ENCODE peak calls at places on chromosome 16, in seven cellular contexts. Y is PC-9, W is OCI-LY7, P is upper lobe of right lung, C is endothelial cell of umbilical vein, S is A673, Z is HCT116. U is an unnamed sample.

GRCh38 chr16:86725401-86725800 is 147.1 kb downstream of the FOXL1 start:
- DNase-seq in C (no peak), Z (no peak), S (no peak), W (no peak), Y (no peak), P (no peak), U (no peak)

GRCh38 chr16:11072420-11073153 is 128.2 kb downstream of the CLEC16A start:
- DNase-seq in P (no peak), C (no peak), S (no peak), W (no peak), Y (no peak), Z (no peak), U (no peak)

GRCh38 chr16:85398688-85399582 is 214.2 kb upstream of the GSE1 start:
- DNase-seq in P (no peak), W (no peak), Y (no peak), C (no peak), Z (no peak), S (no peak), U (no peak)

GRCh38 chr16:19118938-19119431 is 5.2 kb downstream of the ITPRIPL2 start:
- DNase-seq in Z (no peak), P (no peak), C (peak; percentile 88), Y (peak; percentile 73), W (no peak), S (no peak), U (no peak)

GRCh38 chr16:57071840-57072541 is 20.4 kb upstream of the CPNE2 start:
- DNase-seq in W (no peak), Y (peak; percentile 54), C (peak; percentile 39), S (no peak), P (no peak), Z (peak; percentile 26), U (no peak)

GRCh38 chr16:59907671-59908070 is 1173.6 kb upstream of the GOT2 start:
- DNase-seq in P (no peak), C (no peak), Z (no peak), W (no peak), Y (no peak), S (peak; percentile 31), U (no peak)

GRCh38 chr16:30535777-30536190 is 1.1 kb upstream of the ZNF747 start:
- DNase-seq in S (peak; percentile 78), Y (peak; percentile 67), P (peak; percentile 86), Z (peak; percentile 31), W (peak; percentile 82), C (peak; percentile 69), U (peak; percentile 28)

GRCh38 chr16:89565506-89566372 is 5.3 kb downstream of the RPL13 start:
- DNase-seq in Z (peak; percentile 69), W (peak; percentile 75), S (peak; percentile 63), C (peak; percentile 57), Y (peak; percentile 74), P (peak; percentile 85), U (peak; percentile 22)

GRCh38 chr16:83458612-83459011 is 349.2 kb upstream of the HSBP1 start:
- DNase-seq in W (no peak), P (no peak), Z (no peak), Y (no peak), S (no peak), C (no peak), U (no peak)

DNA sequence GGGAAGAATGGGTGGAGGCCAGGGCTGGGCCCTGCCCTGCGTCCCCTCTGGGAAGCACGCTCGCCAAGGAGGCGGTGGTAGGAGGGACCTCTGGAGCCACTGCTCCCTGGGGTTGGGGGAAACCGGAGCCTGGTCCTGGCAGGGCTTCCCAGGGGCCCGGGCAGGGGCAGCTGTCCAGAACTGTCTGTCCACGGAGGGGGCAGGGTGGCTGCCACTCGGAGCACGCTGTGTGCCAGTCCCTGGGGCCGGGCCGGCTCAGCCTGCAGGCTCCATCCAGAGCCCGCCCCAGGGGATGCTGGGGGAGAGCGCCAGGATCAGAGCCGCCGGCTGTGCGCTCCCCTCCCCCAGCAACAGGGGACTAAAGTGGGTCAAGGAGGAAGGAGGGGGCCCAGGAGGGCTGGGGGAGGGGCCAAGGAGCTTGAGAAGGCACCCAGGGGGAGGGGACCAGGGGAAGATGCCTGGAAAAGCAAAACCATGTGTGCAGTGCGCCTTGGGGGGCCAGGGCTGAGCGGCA is 21.4 kb downstream of the ZNF423 start:
- DNase-seq in Z (no peak), P (no peak), W (no peak), C (no peak), Y (no peak), S (peak; percentile 86), U (no peak)
- H3K4me1 ChIP-seq in Z (no peaks in the 10 kb centered on the region), P (peaks cover 30% of the 10 kb centered on the region), W (peaks cover 12% of the 10 kb centered on the region), C (peaks cover 2% of the 10 kb centered on the region), Y (no peaks in the 10 kb centered on the region), S (peaks cover 38% of the 10 kb centered on the region), U (no peaks in the 10 kb centered on the region)

GRCh38 chr16:27506771-27507170 is 42.9 kb downstream of the GTF3C1 start:
- DNase-seq in C (no peak), P (no peak), W (no peak), Z (no peak), Y (no peak), S (no peak), U (no peak)
- H3K36me3 ChIP-seq in C (peaks cover 21% of the 10 kb centered on the region), P (peaks cover 98% of the 10 kb centered on the region), W (peaks cover 88% of the 10 kb centered on the region), Z (peaks cover 55% of the 10 kb centered on the region), Y (peaks cover 41% of the 10 kb centered on the region), S (peaks cover 72% of the 10 kb centered on the region), U (peaks cover 72% of the 10 kb centered on the region)

DNA sequence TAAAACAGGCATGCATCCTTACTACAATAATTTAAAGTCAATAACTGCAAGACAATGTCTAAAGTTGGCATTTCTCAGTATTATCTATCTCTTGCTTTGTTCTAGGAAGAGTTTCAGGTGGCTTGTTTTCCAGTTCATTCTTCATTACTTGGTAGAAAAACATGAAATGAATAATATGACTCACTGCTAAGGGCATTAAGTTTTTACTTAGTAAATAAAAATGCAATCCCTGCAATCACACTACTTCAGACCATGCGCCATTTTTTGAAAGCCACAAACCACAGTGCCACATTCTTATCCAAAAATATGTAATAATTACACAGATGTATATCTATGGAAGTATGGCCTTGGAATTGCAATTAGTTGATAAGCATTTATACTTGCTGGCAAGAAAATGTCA is 55.4 kb downstream of the CREBBP start:
- DNase-seq in C (peak; percentile 29), P (no peak), Z (no peak), W (no peak), Y (peak; percentile 37), S (no peak), U (no peak)
- H3K4me1 ChIP-seq in C (peaks cover 21% of the 10 kb centered on the region), P (peaks cover 44% of the 10 kb centered on the region), Z (peaks cover 12% of the 10 kb centered on the region), W (peaks cover 11% of the 10 kb centered on the region), Y (peaks cover 33% of the 10 kb centered on the region), S (peaks cover 11% of the 10 kb centered on the region), U (peaks cover 38% of the 10 kb centered on the region)

GRCh38 chr16:52634528-52634927 is 87.6 kb upstream of the TOX3 start:
- DNase-seq in W (no peak), C (no peak), P (no peak), Z (no peak), S (no peak), Y (no peak), U (no peak)
- H3K36me3 ChIP-seq in W (no peaks in the 10 kb centered on the region), C (no peaks in the 10 kb centered on the region), P (no peaks in the 10 kb centered on the region), Z (no peaks in the 10 kb centered on the region), S (no peaks in the 10 kb centered on the region), Y (no peaks in the 10 kb centered on the region), U (no peaks in the 10 kb centered on the region)

U was measured in effector memory CD4-positive, alpha-beta T cell.